ENCODE peak calls at places on chromosomes 3 and 15, in four cellular contexts. K, B, Y and A are unnamed samples.

GRCh38 chr3:53161820-53162671 is 1.0 kb downstream of the PRKCD start:
- DNase-seq in Y (no peak), K (peak), B (no peak), A (peak)

GRCh38 chr3:177357352-177358084 is 160.2 kb upstream of the TBL1XR1 start:
- DNase-seq in Y (peak), B (no peak), K (peak), A (no peak)

GRCh38 chr3:13638927-13639326 is 90.0 kb downstream of the FBLN2 start:
- DNase-seq in K (no peak), Y (no peak), B (no peak), A (no peak)

GRCh38 chr3:73558399-73559075 is 66.2 kb downstream of the PDZRN3 start:
- DNase-seq in Y (no peak), K (no peak), B (no peak), A (no peak)

GRCh38 chr3:46998121-46998851 is 18.8 kb downstream of the NBEAL2 start:
- DNase-seq in B (no peak), Y (peak), K (peak), A (peak)

GRCh38 chr3:186976802-186977201 is 46.5 kb downstream of the ST6GAL1 start:
- DNase-seq in Y (no peak), K (no peak), B (no peak), A (no peak)

GRCh38 chr3:101466465-101467309 is 46.3 kb downstream of the SENP7 start:
- DNase-seq in K (no peak), Y (peak), B (no peak), A (peak)

GRCh38 chr3:114880078-114880477 is 267.0 kb downstream of the ZBTB20 start:
- DNase-seq in Y (no peak), B (no peak), K (no peak), A (no peak)

GRCh38 chr15:99953886-99954285 is 220.6 kb upstream of the LYSMD4 start:
- DNase-seq in Y (no peak), B (no peak), K (no peak), A (no peak)

GRCh38 chr3:64936570-64936969 is 248.8 kb upstream of the ADAMTS9 start:
- DNase-seq in B (no peak), Y (no peak), K (no peak), A (no peak)

GRCh38 chr3:187929115-187929828 is 184.0 kb upstream of the BCL6 start:
- DNase-seq in B (no peak), K (no peak), Y (no peak), A (no peak)

GRCh38 chr3:152365766-152366593 is 97.3 kb downstream of the MBNL1 start:
- DNase-seq in B (no peak), Y (no peak), K (no peak), A (no peak)

GRCh38 chr3:171159822-171160157 is 133.3 kb upstream of the SLC2A2 start:
- DNase-seq in K (no peak), Y (no peak), B (no peak), A (no peak)

GRCh38 chr15:57503051-57503702 is 88.5 kb upstream of the MYZAP start:
- DNase-seq in Y (peak), B (no peak), K (no peak), A (no peak)
- TF ChIP-seq CTCF in Y (peak), B (no peak), K (no peak), A (peak)

GRCh38 chr3:107430214-107431047 is 53.2 kb downstream of the CCDC54 start:
- DNase-seq in K (peak), Y (no peak), B (no peak), A (no peak)
- TF ChIP-seq CTCF in K (no peak), Y (no peak), B (peak), A (no peak)

DNA sequence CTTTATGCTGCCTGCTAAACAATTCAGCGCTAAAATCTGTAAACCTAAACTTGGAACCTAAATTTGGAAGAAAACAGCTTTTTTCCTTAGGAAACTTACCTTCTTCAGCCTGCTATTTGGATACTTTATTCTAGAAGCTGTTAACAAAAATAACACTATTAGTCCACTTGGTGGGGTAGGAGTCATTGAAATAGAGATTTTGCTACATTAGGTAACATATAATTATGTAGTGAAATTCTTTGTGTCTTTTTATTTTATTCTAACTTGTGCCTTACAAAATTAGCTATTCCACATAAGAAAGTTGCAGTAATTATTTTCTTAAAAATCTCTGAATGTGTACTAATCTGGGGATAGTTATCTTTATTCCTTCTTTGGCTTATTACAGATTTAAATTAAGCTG is 360.4 kb upstream of the ROBO2 start:
- DNase-seq in B (no peak), K (no peak), Y (peak), A (no peak)
- TF ChIP-seq CTCF in B (no peak), K (no peak), Y (peak), A (peak)

GRCh38 chr15:81156324-81156723 is 22.3 kb downstream of the CFAP161 start:
- DNase-seq in Y (no peak), K (no peak), B (no peak), A (no peak)

GRCh38 chr15:81157939-81158223 is 23.8 kb downstream of the CFAP161 start:
- DNase-seq in K (no peak), B (no peak), Y (no peak), A (no peak)

GRCh38 chr15:81152799-81153198 is 18.7 kb downstream of the CFAP161 start:
- DNase-seq in Y (no peak), B (no peak), K (no peak), A (no peak)

GRCh38 chr15:81157195-81157938 is 23.3 kb downstream of the CFAP161 start:
- DNase-seq in Y (no peak), B (no peak), K (no peak), A (no peak)

DNA sequence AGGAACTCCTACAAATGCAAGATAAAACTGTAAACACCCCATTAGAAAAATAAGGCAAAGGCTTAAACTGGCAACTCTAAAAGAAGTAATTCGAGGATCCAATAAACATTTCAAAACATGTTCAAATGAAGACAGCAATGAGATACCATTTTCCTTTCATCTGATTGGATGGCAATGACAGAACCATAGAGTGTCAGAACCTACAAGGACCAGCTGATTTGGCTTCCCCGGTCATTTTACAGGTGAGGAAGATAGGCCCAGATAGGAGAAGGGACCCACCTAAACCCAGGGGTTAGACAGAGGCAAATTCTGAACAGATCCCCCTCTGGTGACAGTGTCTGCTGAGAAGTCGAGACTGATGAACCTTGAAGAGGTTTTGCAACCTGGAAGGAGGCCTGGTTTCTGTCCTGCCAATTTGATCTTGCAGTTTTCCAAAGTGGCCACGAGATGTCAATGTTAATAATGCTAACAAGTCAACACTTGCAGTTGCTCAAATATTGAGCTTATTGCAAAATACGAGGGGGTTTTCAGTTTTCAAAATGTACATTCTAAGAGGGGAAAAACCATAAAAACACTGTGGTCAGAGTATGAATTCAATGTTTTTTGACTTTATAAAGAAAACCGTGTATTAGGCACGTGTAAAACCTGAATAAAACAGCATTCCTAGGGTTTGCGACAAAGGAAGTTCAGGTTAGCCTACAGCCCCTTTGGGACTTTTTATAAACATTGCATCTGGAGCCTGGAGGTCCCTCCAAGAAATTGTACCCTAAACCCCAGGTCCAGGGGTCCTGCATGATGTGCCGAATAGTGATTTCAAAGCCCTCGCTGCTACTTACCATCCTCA is 21.5 kb downstream of the CFAP161 start:
- DNase-seq in K (peak), Y (peak), B (no peak), A (no peak)
- TF ChIP-seq CTCF in K (peak), Y (peak), B (peak), A (peak)

DNA sequence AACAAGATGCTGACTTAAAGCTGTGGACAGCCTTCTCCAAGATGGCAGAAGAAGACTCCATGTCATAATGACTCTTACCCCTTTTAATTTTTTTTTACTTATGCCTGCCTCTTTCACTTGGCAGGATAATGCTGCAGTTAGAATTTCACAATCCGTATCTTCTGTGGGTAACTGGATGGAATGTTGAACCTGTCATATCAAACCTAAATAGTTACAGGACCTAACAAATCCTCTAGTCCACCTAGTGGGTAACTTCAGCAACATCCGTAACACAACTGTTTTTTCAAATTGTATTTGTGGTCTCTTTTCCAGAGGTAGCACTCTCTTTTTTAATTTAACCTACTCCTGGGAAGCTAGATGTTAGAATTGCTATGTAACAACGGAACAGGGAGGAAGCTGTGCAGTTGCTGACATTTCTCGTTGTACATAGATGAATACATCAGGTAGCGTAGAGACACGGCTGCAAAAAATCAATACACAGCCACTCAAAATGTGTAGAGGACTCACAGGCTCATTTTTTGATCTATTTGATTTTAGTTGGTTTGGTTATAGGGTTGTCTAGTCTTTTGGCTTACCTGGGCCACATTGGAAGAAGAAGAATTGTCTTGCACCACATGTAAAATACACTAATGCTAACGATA is 43.9 kb upstream of the TRPM1 start:
- DNase-seq in Y (peak), K (no peak), B (no peak), A (no peak)
- TF ChIP-seq CTCF in Y (no peak), K (no peak), B (no peak), A (peak)

GRCh38 chr3:8097690-8098089 is 403.9 kb upstream of the LMCD1 start:
- DNase-seq in Y (no peak), B (no peak), K (no peak), A (no peak)

GRCh38 chr3:8094415-8094814 is 407.2 kb upstream of the LMCD1 start:
- DNase-seq in B (no peak), K (no peak), Y (no peak), A (no peak)

DNA sequence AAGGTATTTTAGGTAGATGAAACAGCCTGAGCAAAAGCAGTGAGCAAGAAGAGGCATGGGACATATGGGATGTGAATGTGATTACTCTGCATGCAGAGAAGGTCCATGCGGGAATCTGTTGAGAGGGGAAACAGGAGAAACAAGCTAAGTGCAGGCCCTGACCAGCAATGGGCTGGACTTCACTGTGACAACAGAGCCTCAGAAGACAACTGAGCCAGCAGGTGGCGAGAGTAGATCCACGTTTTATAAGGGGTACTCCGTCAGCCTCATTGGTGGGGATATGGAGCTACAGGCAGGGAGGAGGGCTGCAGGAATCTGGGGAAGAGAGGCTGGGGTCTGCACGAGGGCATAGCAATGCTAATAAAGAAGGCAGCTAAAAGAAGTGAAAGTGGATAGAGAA is 405.9 kb upstream of the LMCD1 start:
- DNase-seq in Y (peak), K (no peak), B (no peak), A (no peak)
- TF ChIP-seq CTCF in Y (peak), K (no peak), B (no peak), A (peak)

DNA sequence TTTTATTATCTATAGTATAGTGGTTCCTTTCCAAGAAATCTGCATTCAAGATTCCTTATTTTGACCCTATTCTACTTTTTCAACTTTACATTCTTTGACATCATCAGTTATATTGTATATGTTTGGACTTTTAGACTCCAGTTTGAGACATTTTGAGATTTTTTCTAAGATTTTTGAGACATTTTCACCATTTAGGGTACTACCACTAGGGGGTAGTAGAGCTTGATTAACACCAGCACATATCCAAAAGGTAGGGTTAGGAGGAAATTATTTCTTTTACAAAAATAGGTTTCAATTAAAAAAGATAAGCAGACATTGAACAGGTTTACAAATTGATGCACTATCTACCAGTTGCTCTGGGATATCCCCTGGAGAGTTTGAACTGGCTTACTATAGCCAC is 262.5 kb downstream of the SCAPER start:
- DNase-seq in Y (no peak), K (no peak), B (no peak), A (no peak)
- TF ChIP-seq CTCF in Y (no peak), K (peak), B (peak), A (peak)